ENCODE peak calls at places on chromosome 2, in seven cellular contexts. B is tibial artery, H is IMR-90, K is endodermal cell, L is transverse colon, J is adrenal gland, I is A549. V is an unnamed sample. For H3K4me1, the result is how much of the 10 kb centered on the place peaks cover.

GRCh38 chr2:102106133-102106556 is 36.4 kb upstream of the IL1R1 start:
- DNase-seq in K (no peak), L (no peak), H (peak), J (no peak), B (no peak), I (peak), V (no peak)

GRCh38 chr2:27888790-27889189 is 1.4 kb downstream of the RBKS start:
- DNase-seq in I (no peak), B (no peak), K (no peak), J (no peak), L (no peak), H (peak), V (no peak)

GRCh38 chr2:215238485-215239098 is 73.3 kb upstream of the ATIC start:
- DNase-seq in K (no peak), H (no peak), J (no peak), L (no peak), B (no peak), I (no peak), V (no peak)

GRCh38 chr2:215664847-215665525 is 229.1 kb upstream of the FN1 start:
- DNase-seq in H (peak), K (no peak), I (peak), J (no peak), B (peak), L (no peak), V (no peak)

GRCh38 chr2:47056875-47057731 is 98.0 kb downstream of the STPG4 start:
- DNase-seq in H (no peak), B (peak), K (no peak), L (peak), I (no peak), J (no peak), V (no peak)

GRCh38 chr2:96970910-96971309 is 15.5 kb downstream of the FAM178B start:
- DNase-seq in H (no peak), K (peak), B (no peak), L (no peak), I (no peak), J (no peak), V (no peak)

GRCh38 chr2:134576478-134576877 is 142.3 kb downstream of the TMEM163 start:
- DNase-seq in H (no peak), B (no peak), J (no peak), L (no peak), I (no peak), K (no peak), V (no peak)

GRCh38 chr2:172091626-172092566 is 6.6 kb downstream of the DLX1 start:
- DNase-seq in B (no peak), K (peak), J (no peak), L (no peak), I (no peak), H (no peak), V (no peak)

GRCh38 chr2:105777071-105777482 is 32.4 kb downstream of the NCK2 start:
- DNase-seq in I (no peak), J (no peak), H (no peak), L (peak), K (peak), B (no peak), V (no peak)

DNA sequence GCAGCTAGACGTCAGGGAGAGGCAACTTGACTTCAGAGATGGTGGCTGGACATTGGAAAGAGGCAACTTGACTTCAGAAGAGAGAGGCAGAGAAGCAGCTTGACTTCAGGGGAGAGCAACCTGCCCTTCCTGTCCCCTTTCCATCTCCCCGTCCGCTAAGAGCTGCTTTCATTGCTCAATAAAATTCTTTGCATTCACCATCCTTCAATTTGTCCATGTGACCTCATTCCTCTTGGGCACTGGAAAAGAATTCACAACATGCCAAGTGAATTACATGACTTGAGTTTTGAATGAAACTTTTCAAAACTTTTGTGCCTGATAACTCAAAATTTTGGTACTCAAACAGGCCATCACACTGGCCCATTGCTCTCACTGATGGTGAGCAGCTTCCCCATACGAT is 158.9 kb downstream of the DPP4 start:
- DNase-seq in H (no peak), J (no peak), L (no peak), K (no peak), B (no peak), I (no peak), V (no peak)
- TF ChIP-seq CTCF in H (no peak), J (no peak), L (no peak), K (no peak), B (no peak), I (no peak), V (no peak)

DNA sequence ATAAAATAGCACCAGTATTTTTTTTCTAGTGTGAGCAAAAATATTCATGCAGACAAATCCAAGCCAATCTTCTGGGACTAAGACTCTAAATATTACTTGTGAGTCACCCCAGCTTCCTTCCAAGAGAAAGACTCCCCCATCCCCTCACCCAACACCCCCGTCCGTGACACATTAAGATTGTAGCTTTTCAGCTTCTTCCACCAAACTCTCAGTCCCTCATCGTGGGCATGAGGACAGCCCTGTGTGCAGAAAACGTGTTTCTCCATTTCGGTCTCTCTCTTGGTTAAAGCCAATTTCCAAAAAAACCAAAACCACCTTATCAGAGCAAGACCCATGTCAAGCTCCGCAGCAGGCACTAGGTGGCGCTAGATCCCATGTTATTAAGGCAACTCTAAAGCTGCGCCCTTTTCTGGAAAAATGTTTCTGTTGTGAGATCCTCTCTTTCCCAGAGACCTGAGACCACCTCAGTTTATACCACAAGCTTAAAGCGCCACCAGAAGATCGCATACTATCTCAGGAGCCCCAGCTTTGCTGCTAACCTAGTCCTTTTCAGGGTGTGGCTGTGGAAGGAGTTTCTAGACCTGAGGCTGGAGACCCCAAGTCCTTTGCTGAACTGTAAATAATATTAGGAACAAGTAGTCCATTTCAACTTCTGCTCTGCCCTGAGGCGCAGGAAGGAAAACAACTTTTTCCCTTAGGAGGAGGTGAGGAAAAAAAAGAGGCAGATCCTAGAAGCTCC is 123.1 kb upstream of the LGALSL start:
- DNase-seq in K (peak), I (peak), L (peak), H (peak), B (peak), J (peak), V (peak)
- H3K4me3 ChIP-seq in K (no peak), I (no peak), L (no peak), H (peak), B (peak), J (peak), V (peak)

DNA sequence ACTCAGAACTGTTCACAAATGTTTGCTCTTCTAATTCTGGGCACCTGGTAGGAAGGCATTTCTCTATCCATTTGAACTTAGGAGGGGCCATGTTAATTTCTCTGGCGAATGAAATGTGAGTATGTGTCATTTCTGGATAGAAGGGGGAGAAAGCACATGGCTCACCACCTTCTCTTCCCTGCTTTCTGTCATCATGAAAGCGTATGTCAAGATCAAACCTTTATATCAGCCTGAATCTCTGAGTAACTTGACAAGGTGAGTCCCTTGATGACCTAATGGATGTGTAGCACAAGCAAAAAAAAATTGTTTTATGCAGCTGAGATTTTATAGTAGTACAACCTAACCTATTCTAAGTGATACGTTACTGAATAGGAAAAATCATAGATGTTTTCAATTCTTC is 12.1 kb upstream of the LCT start:
- DNase-seq in I (no peak), B (no peak), K (no peak), L (no peak), J (no peak), H (no peak), V (no peak)
- H3K4me1 ChIP-seq in I (under half), B (under half), K (under half), L (under half), J (under half), H (under half), V (under half)

DNA sequence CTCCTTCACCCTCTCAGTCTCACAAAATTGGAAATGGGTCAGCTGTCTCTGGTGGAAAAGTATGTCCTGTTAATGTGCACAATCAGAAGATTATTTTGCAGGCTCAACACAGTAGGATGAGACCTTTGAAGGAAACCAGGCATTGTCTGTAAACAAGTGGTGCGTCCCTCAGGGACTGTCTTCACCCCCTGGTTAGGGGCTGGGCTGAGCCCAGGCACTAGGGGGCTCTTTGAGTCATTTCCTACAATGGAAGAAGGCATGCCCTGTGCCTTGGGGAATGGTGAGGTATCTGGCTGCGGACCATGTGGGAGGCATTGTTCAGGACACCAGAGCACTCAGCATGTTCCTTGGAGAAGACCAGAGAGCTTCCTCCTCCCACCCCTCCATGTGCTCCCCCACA is 26.8 kb downstream of the PKDCC start:
- DNase-seq in K (peak), J (no peak), I (no peak), H (no peak), B (no peak), L (no peak), V (no peak)
- TF ChIP-seq CTCF in K (peak), J (no peak), I (no peak), H (no peak), B (no peak), L (no peak), V (no peak)

GRCh38 chr2:164840458-164840929 is 1.1 kb downstream of the COBLL1 start:
- DNase-seq in J (peak), K (no peak), B (peak), I (no peak), L (peak), H (no peak), V (no peak)

GRCh38 chr2:164835302-164835701 is 6.3 kb downstream of the COBLL1 start:
- DNase-seq in B (no peak), J (no peak), H (no peak), L (no peak), K (no peak), I (no peak), V (no peak)

GRCh38 chr2:164836907-164837306 is 4.7 kb downstream of the COBLL1 start:
- DNase-seq in L (no peak), H (no peak), B (no peak), J (no peak), K (no peak), I (no peak), V (no peak)

GRCh38 chr2:164839914-164840457 is 1.6 kb downstream of the COBLL1 start:
- DNase-seq in L (no peak), B (peak), K (no peak), I (no peak), H (peak), J (no peak), V (no peak)

GRCh38 chr2:164837807-164838206 is 3.8 kb downstream of the COBLL1 start:
- DNase-seq in I (no peak), B (no peak), J (no peak), L (no peak), H (no peak), K (no peak), V (no peak)
- H3K4me3 ChIP-seq in I (no peak), B (peak), J (peak), L (no peak), H (no peak), K (no peak), V (peak)

DNA sequence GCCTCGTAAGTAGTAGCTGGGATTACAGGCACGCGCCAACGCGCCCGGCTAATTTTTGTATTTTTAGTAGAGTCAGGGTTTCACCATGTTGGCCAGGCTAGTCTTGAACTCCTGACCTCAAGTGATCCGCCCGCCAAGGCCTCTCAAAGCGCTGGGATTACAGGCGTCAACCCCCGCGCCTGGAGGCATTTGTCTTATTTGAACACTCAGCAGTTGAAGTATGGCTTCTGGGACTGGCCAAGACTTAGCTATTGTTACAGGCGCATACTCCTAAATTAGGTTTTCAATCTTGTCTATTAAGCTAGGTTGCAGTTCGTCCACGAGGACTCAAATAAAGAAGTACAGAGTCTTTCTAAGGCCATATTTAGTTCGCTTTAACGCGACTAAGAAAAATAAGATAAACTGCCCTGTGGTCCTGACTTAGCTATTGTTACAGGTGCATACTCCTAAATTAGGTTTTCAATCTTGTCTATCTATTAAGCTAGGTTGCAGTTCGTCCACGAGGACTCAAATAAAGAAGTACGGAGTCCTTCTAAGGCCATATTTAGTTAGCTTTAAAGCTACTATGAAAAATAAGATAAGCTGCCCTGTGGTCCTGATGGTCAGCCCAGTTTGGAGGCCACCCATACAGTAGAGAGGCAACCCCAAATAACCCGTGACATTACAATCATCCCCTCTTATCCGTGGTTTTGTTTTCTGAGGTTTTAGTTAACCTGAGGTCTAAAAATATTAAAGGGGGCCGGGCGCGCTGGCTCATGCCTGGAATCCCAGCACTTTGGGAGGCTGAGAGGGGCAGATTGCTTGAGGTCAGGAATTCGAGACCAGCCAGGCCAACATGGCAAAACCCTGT is 20.8 kb upstream of the MTA3 start:
- DNase-seq in H (no peak), B (no peak), J (no peak), L (no peak), I (no peak), K (no peak), V (no peak)
- H3K4me1 ChIP-seq in H (under half), B (under half), J (under half), L (under half), I (under half), K (under half), V (under half)

DNA sequence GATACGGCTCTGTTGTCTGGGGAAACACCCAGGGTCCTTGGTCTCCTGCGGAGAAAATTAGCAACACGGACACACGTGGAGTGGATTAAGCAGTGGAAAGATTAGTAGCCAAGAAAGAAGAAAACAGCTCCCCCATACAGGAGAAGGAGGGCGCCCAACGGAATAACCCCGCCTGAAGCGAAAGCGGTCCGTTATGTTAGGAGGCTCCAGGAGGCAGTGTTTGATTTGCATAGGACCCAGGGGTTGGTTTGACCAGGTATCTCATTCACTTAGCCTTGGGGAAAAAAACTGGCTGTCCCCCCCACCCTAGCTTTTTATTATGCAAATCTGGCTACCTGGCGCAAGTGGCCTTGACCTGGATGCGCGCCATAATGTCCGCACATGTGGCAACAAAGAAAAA is 170.1 kb upstream of the KYNU start:
- DNase-seq in H (no peak), J (no peak), K (peak), L (no peak), B (no peak), I (no peak), V (no peak)
- TF ChIP-seq CTCF in H (no peak), J (no peak), K (no peak), L (no peak), B (no peak), I (no peak), V (no peak)